ENCODE peak calls at places on chromosomes 11 and 22, in seven cellular contexts. T is left ventricle myocardium superior, A is left cardiac atrium, Y is NCI-H1105, I is M059J, M is heart right ventricle, P is amniotic stem cell. H is an unnamed sample.
A peak's percentile ranks its signal among the peaks of the same experiment; 100 is the strongest.

GRCh38 chr22:24189249-24190158 is 8.2 kb downstream of the SUSD2 start:
- DNase-seq in T (peak; percentile 86), A (peak; percentile 81), Y (no peak), I (peak; percentile 50), M (peak; percentile 76), P (no peak), H (no peak)

GRCh38 chr22:29912605-29913398 is 29.8 kb downstream of the MTMR3 start:
- DNase-seq in T (no peak), A (no peak), Y (no peak), I (peak; percentile 88), M (no peak), P (peak; percentile 44), H (no peak)

GRCh38 chr11:122170815-122171475 is 54.9 kb upstream of the BLID start:
- DNase-seq in T (no peak), A (no peak), Y (no peak), I (peak; percentile 95), M (no peak), P (no peak), H (no peak)

GRCh38 chr11:118171274-118172062 is 5.0 kb downstream of the SCN2B start:
- DNase-seq in T (peak; percentile 82), A (peak; percentile 78), Y (peak; percentile 90), I (peak; percentile 48), M (peak; percentile 72), P (peak; percentile 21), H (peak; percentile 70)

GRCh38 chr11:132895340-132895739 is 637.0 kb downstream of the OPCML start:
- DNase-seq in T (no peak), A (no peak), Y (no peak), I (peak; percentile 57), M (no peak), P (no peak), H (no peak)

GRCh38 chr11:44559207-44559943 is 6.1 kb upstream of the CD82 start:
- DNase-seq in T (no peak), A (no peak), Y (no peak), I (peak; percentile 42), M (no peak), P (no peak), H (no peak)

GRCh38 chr11:68116892-68117435 is 4.2 kb downstream of the CHKA start:
- DNase-seq in T (no peak), A (no peak), Y (no peak), I (no peak), M (no peak), P (no peak), H (no peak)

GRCh38 chr22:49769691-49770315 is 57.9 kb downstream of the BRD1 start:
- DNase-seq in T (peak; percentile 21), A (no peak), Y (no peak), I (no peak), M (no peak), P (no peak), H (no peak)

GRCh38 chr11:103545551-103545950 is 436.3 kb downstream of the DYNC2H1 start:
- DNase-seq in T (no peak), A (no peak), Y (no peak), I (no peak), M (no peak), P (no peak), H (no peak)

GRCh38 chr11:134272381-134273316 is 3.5 kb upstream of the GLB1L3 start:
- DNase-seq in T (peak; percentile 56), A (no peak), Y (no peak), I (no peak), M (no peak), P (no peak), H (no peak)

GRCh38 chr22:38193580-38193979 is 8.2 kb upstream of the MAFF start:
- DNase-seq in T (peak; percentile 53), A (peak; percentile 76), Y (no peak), I (no peak), M (peak; percentile 61), P (no peak), H (no peak)

GRCh38 chr11:86418929-86419328 is 44.2 kb downstream of the CCDC81 start:
- DNase-seq in T (no peak), A (no peak), Y (no peak), I (peak; percentile 37), M (no peak), P (no peak), H (no peak)

GRCh38 chr22:29493636-29494035 is 13.6 kb downstream of the NEFH start:
- DNase-seq in T (no peak), A (no peak), Y (no peak), I (no peak), M (no peak), P (no peak), H (no peak)

H was measured in activated gamma-delta T cell treated with Interleukin-2 at 50 U/mL for 16 hours.